ENCODE peak calls at places on chromosomes 16 and 17, in six cellular contexts. R is NCI-H1105, D is AG04450, G is NCI-H2081, F is neural crest cell, P is iPS-NIHi11. T is an unnamed sample.

GRCh38 chr16:8919089-8919933 is 37.2 kb downstream of the LITAFD start:
- DNase-seq in R (no peak), D (no peak), G (no peak), F (no peak), P (no peak), T (no peak)

GRCh38 chr16:54128629-54129230 is 157.9 kb downstream of the IRX3 start:
- DNase-seq in R (no peak), D (no peak), G (no peak), F (no peak), P (no peak), T (no peak)

GRCh38 chr16:22188595-22189442 is 17.3 kb upstream of the EEF2K start:
- DNase-seq in R (peak; percentile 1), D (peak; percentile 86), G (peak; percentile 60), F (peak; percentile 47), P (peak; percentile 57), T (peak; percentile 70)

GRCh38 chr17:38735161-38735997 is 5.2 kb downstream of the CISD3 start:
- DNase-seq in R (peak; percentile 9), D (no peak), G (peak; percentile 57), F (peak; percentile 85), P (peak; percentile 94), T (peak; percentile 90)

GRCh38 chr17:65558683-65559311 is 2.7 kb downstream of the AXIN2 start:
- DNase-seq in R (no peak), D (no peak), G (no peak), F (no peak), P (peak; percentile 23), T (no peak)

GRCh38 chr17:33980193-33980592 is 274.9 kb upstream of the CCL2 start:
- DNase-seq in R (no peak), D (no peak), G (no peak), F (no peak), P (no peak), T (no peak)

GRCh38 chr17:62671553-62671952 is 44.1 kb downstream of the MRC2 start:
- DNase-seq in R (peak; percentile 68), D (no peak), G (no peak), F (no peak), P (no peak), T (no peak)

GRCh38 chr17:43216762-43217613 is 5.3 kb downstream of the TMEM106A start:
- DNase-seq in R (no peak), D (no peak), G (no peak), F (no peak), P (no peak), T (no peak)

GRCh38 chr16:2720719-2721633 is 952 bp upstream of the PRSS27 start:
- DNase-seq in R (peak; percentile 73), D (peak; percentile 42), G (peak; percentile 85), F (peak; percentile 85), P (peak; percentile 96), T (peak; percentile 93)

GRCh38 chr17:6374761-6375312 is 60.1 kb downstream of the AIPL1 start:
- DNase-seq in R (no peak), D (no peak), G (no peak), F (peak; percentile 28), P (peak; percentile 74), T (peak; percentile 81)

GRCh38 chr17:61361084-61361483 is 38.6 kb upstream of the TBX2 start:
- DNase-seq in R (no peak), D (peak; percentile 50), G (no peak), F (no peak), P (no peak), T (no peak)

GRCh38 chr17:65514541-65514940 is 46.9 kb downstream of the AXIN2 start:
- DNase-seq in R (no peak), D (no peak), G (no peak), F (no peak), P (no peak), T (no peak)

GRCh38 chr16:69107311-69107962 is 2.0 kb downstream of the HAS3 start:
- DNase-seq in R (no peak), D (no peak), G (no peak), F (peak; percentile 16), P (peak; percentile 57), T (peak; percentile 76)

GRCh38 chr17:18028114-18028513 is 10.9 kb downstream of the ATPAF2 start:
- DNase-seq in R (no peak), D (no peak), G (no peak), F (no peak), P (no peak), T (no peak)

GRCh38 chr17:2295575-2295974 is 8.0 kb downstream of the SMG6 start:
- DNase-seq in R (no peak), D (no peak), G (no peak), F (no peak), P (no peak), T (no peak)

GRCh38 chr16:69481901-69482341 is 57.5 kb downstream of the CYB5B start:
- DNase-seq in R (no peak), D (no peak), G (no peak), F (no peak), P (no peak), T (no peak)

GRCh38 chr17:2090210-2090641 is 35.3 kb downstream of the HIC1 start:
- DNase-seq in R (no peak), D (no peak), G (no peak), F (no peak), P (no peak), T (no peak)

GRCh38 chr17:47695664-47696376 is 1.9 kb downstream of the TBKBP1 start:
- DNase-seq in R (no peak), D (no peak), G (no peak), F (no peak), P (no peak), T (peak; percentile 67)

GRCh38 chr16:12016166-12016947 is 39.8 kb downstream of the SNX29 start:
- DNase-seq in R (no peak), D (no peak), G (no peak), F (no peak), P (no peak), T (no peak)

GRCh38 chr17:49670002-49670401 is 7.9 kb downstream of the SPOP start:
- DNase-seq in R (no peak), D (no peak), G (no peak), F (no peak), P (no peak), T (no peak)

GRCh38 chr17:16374129-16374528 is 6.8 kb upstream of the UBB start:
- DNase-seq in R (no peak), D (no peak), G (no peak), F (no peak), P (no peak), T (no peak)